ENCODE peak calls at places on chromosomes 11 and 22, in five cellular contexts. One of them, this sample, is unnamed.

GRCh38 chr11:68447015-68447801 is 13.3 kb upstream of the PPP6R3 start:
- DNase-seq in right lobe of liver: peak; percentile 76
- DNase-seq in effector memory CD4-positive, alpha-beta T cell: peak; percentile 64
- DNase-seq in lower lobe of right lung: peak; percentile 85
- DNase-seq in pancreas: peak; percentile 57
- DNase-seq in this sample: peak; percentile 72

GRCh38 chr11:75369846-75370245 is 18.4 kb upstream of the ARRB1 start:
- DNase-seq in right lobe of liver: no peak
- DNase-seq in effector memory CD4-positive, alpha-beta T cell: no peak
- DNase-seq in lower lobe of right lung: no peak
- DNase-seq in pancreas: no peak
- DNase-seq in this sample: no peak

GRCh38 chr11:29251738-29252137 is 765.1 kb downstream of the KCNA4 start:
- DNase-seq in right lobe of liver: no peak
- DNase-seq in effector memory CD4-positive, alpha-beta T cell: no peak
- DNase-seq in lower lobe of right lung: no peak
- DNase-seq in pancreas: no peak
- DNase-seq in this sample: no peak

GRCh38 chr11:77560605-77561004 is 29.1 kb upstream of the AQP11 start:
- DNase-seq in right lobe of liver: no peak
- DNase-seq in effector memory CD4-positive, alpha-beta T cell: no peak
- DNase-seq in lower lobe of right lung: no peak
- DNase-seq in pancreas: no peak
- DNase-seq in this sample: no peak

GRCh38 chr11:6598555-6598954 is 4.9 kb downstream of the RRP8 start:
- DNase-seq in right lobe of liver: peak; percentile 74
- DNase-seq in effector memory CD4-positive, alpha-beta T cell: no peak
- DNase-seq in lower lobe of right lung: no peak
- DNase-seq in pancreas: no peak
- DNase-seq in this sample: no peak

GRCh38 chr11:78083036-78083435 is 3.4 kb upstream of the NDUFC2 start:
- DNase-seq in right lobe of liver: no peak
- DNase-seq in effector memory CD4-positive, alpha-beta T cell: no peak
- DNase-seq in lower lobe of right lung: no peak
- DNase-seq in pancreas: no peak
- DNase-seq in this sample: no peak

GRCh38 chr22:30219668-30220278 is 26.8 kb downstream of the LIF start:
- DNase-seq in right lobe of liver: no peak
- DNase-seq in effector memory CD4-positive, alpha-beta T cell: no peak
- DNase-seq in lower lobe of right lung: no peak
- DNase-seq in pancreas: no peak
- DNase-seq in this sample: no peak

GRCh38 chr11:59918494-59918893 is 19.7 kb upstream of the OOSP1 start:
- DNase-seq in right lobe of liver: no peak
- DNase-seq in effector memory CD4-positive, alpha-beta T cell: no peak
- DNase-seq in lower lobe of right lung: no peak
- DNase-seq in pancreas: no peak
- DNase-seq in this sample: no peak

GRCh38 chr11:35235944-35236666 is 97.1 kb downstream of the CD44 start:
- DNase-seq in right lobe of liver: no peak
- DNase-seq in effector memory CD4-positive, alpha-beta T cell: peak; percentile 64
- DNase-seq in lower lobe of right lung: no peak
- DNase-seq in pancreas: peak; percentile 93
- DNase-seq in this sample: peak; percentile 24

GRCh38 chr11:92259861-92260260 is 35.2 kb downstream of the FAT3 start:
- DNase-seq in right lobe of liver: no peak
- DNase-seq in effector memory CD4-positive, alpha-beta T cell: no peak
- DNase-seq in lower lobe of right lung: no peak
- DNase-seq in pancreas: no peak
- DNase-seq in this sample: no peak

GRCh38 chr22:21030032-21030431 is 2.3 kb downstream of the SLC7A4 start:
- DNase-seq in right lobe of liver: no peak
- DNase-seq in effector memory CD4-positive, alpha-beta T cell: no peak
- DNase-seq in lower lobe of right lung: no peak
- DNase-seq in pancreas: no peak
- DNase-seq in this sample: no peak

GRCh38 chr11:12156301-12157140 is 46.1 kb downstream of the MICAL2 start:
- DNase-seq in right lobe of liver: no peak
- DNase-seq in effector memory CD4-positive, alpha-beta T cell: no peak
- DNase-seq in lower lobe of right lung: no peak
- DNase-seq in pancreas: no peak
- DNase-seq in this sample: no peak

GRCh38 chr22:49853981-49854791 is 542 bp downstream of the ZBED4 start:
- DNase-seq in right lobe of liver: peak; percentile 55
- DNase-seq in effector memory CD4-positive, alpha-beta T cell: no peak
- DNase-seq in lower lobe of right lung: peak; percentile 65
- DNase-seq in pancreas: peak; percentile 42
- DNase-seq in this sample: peak; percentile 67

GRCh38 chr11:46120711-46121327 is 435 bp downstream of the PHF21A start:
- DNase-seq in right lobe of liver: peak; percentile 56
- DNase-seq in effector memory CD4-positive, alpha-beta T cell: no peak
- DNase-seq in lower lobe of right lung: peak; percentile 46
- DNase-seq in pancreas: peak; percentile 44
- DNase-seq in this sample: peak; percentile 66

GRCh38 chr11:2737876-2738275 is 38.1 kb upstream of the KCNQ1OT1 start:
- DNase-seq in right lobe of liver: no peak
- DNase-seq in effector memory CD4-positive, alpha-beta T cell: no peak
- DNase-seq in lower lobe of right lung: no peak
- DNase-seq in pancreas: no peak
- DNase-seq in this sample: peak; percentile 72

GRCh38 chr11:78365381-78365792 is 52.2 kb downstream of the GAB2 start:
- DNase-seq in right lobe of liver: no peak
- DNase-seq in effector memory CD4-positive, alpha-beta T cell: no peak
- DNase-seq in lower lobe of right lung: peak; percentile 45
- DNase-seq in pancreas: no peak
- DNase-seq in this sample: no peak

GRCh38 chr11:71410363-71410966 is 37.7 kb downstream of the DHCR7 start:
- DNase-seq in right lobe of liver: no peak
- DNase-seq in effector memory CD4-positive, alpha-beta T cell: no peak
- DNase-seq in lower lobe of right lung: no peak
- DNase-seq in pancreas: no peak
- DNase-seq in this sample: no peak

GRCh38 chr22:35459423-35459894 is 59.5 kb downstream of the MCM5 start:
- DNase-seq in right lobe of liver: no peak
- DNase-seq in effector memory CD4-positive, alpha-beta T cell: no peak
- DNase-seq in lower lobe of right lung: no peak
- DNase-seq in pancreas: no peak
- DNase-seq in this sample: no peak

GRCh38 chr22:46934746-46935491 is 172.5 kb downstream of the TBC1D22A start:
- DNase-seq in right lobe of liver: no peak
- DNase-seq in effector memory CD4-positive, alpha-beta T cell: no peak
- DNase-seq in lower lobe of right lung: no peak
- DNase-seq in pancreas: peak; percentile 42
- DNase-seq in this sample: no peak

GRCh38 chr22:31192513-31192912 is 19.6 kb upstream of the LIMK2 start:
- DNase-seq in right lobe of liver: no peak
- DNase-seq in effector memory CD4-positive, alpha-beta T cell: no peak
- DNase-seq in lower lobe of right lung: no peak
- DNase-seq in pancreas: no peak
- DNase-seq in this sample: peak; percentile 11

GRCh38 chr11:108871152-108871551 is 206.3 kb downstream of the DDX10 start:
- DNase-seq in right lobe of liver: no peak
- DNase-seq in effector memory CD4-positive, alpha-beta T cell: no peak
- DNase-seq in lower lobe of right lung: no peak
- DNase-seq in pancreas: no peak
- DNase-seq in this sample: peak; percentile 46

DNA sequence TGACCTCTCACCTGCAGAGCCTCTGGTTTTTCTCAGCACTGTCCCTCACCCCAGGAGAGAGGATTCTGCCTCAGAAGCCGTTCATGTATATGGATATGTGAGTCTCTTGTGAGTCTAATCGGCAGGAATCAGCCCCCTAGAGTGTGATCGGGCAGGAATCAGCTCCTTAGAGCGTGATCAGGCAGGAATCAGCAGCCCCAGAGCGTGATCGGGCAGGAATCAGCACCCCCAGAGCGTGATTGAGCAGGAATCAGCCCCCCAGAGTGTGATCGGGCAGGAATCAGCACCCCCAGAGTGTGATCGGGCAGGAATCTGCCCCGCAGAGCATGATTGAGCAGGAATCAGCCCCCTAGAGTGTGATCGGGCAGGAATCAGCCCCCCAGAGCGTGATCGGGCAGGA is 80.0 kb upstream of the EIF3D start:
- DNase-seq in right lobe of liver: no peak
- DNase-seq in effector memory CD4-positive, alpha-beta T cell: no peak
- DNase-seq in lower lobe of right lung: no peak
- DNase-seq in pancreas: no peak
- DNase-seq in this sample: peak; percentile 7
- H3K27me3 ChIP-seq in right lobe of liver: no peaks in the 10 kb centered on the region
- H3K27me3 ChIP-seq in effector memory CD4-positive, alpha-beta T cell: peaks cover 17% of the 10 kb centered on the region
- H3K27me3 ChIP-seq in lower lobe of right lung: peaks cover 48% of the 10 kb centered on the region
- H3K27me3 ChIP-seq in pancreas: no peaks in the 10 kb centered on the region
- H3K27me3 ChIP-seq in this sample: no peaks in the 10 kb centered on the region

GRCh38 chr22:36741968-36742367 is 34.0 kb downstream of the IFT27 start:
- DNase-seq in right lobe of liver: peak; percentile 14
- DNase-seq in effector memory CD4-positive, alpha-beta T cell: no peak
- DNase-seq in lower lobe of right lung: no peak
- DNase-seq in pancreas: no peak
- DNase-seq in this sample: peak; percentile 13

GRCh38 chr22:36744413-36744765 is 31.5 kb downstream of the IFT27 start:
- DNase-seq in right lobe of liver: no peak
- DNase-seq in effector memory CD4-positive, alpha-beta T cell: no peak
- DNase-seq in lower lobe of right lung: no peak
- DNase-seq in pancreas: no peak
- DNase-seq in this sample: no peak

GRCh38 chr22:36743591-36744412 is 32.1 kb downstream of the IFT27 start:
- DNase-seq in right lobe of liver: no peak
- DNase-seq in effector memory CD4-positive, alpha-beta T cell: no peak
- DNase-seq in lower lobe of right lung: no peak
- DNase-seq in pancreas: no peak
- DNase-seq in this sample: no peak

GRCh38 chr22:36741204-36741793 is 34.6 kb downstream of the IFT27 start:
- DNase-seq in right lobe of liver: no peak
- DNase-seq in effector memory CD4-positive, alpha-beta T cell: no peak
- DNase-seq in lower lobe of right lung: no peak
- DNase-seq in pancreas: no peak
- DNase-seq in this sample: peak; percentile 9

GRCh38 chr22:36743011-36743410 is 32.9 kb downstream of the IFT27 start:
- DNase-seq in right lobe of liver: no peak
- DNase-seq in effector memory CD4-positive, alpha-beta T cell: no peak
- DNase-seq in lower lobe of right lung: no peak
- DNase-seq in pancreas: no peak
- DNase-seq in this sample: no peak
- H3K27me3 ChIP-seq in right lobe of liver: no peaks in the 10 kb centered on the region
- H3K27me3 ChIP-seq in effector memory CD4-positive, alpha-beta T cell: peaks cover 3% of the 10 kb centered on the region
- H3K27me3 ChIP-seq in lower lobe of right lung: peaks cover 31% of the 10 kb centered on the region
- H3K27me3 ChIP-seq in pancreas: no peaks in the 10 kb centered on the region
- H3K27me3 ChIP-seq in this sample: no peaks in the 10 kb centered on the region

GRCh38 chr11:117391181-117391580 is 63.5 kb downstream of the CEP164 start:
- DNase-seq in right lobe of liver: no peak
- DNase-seq in effector memory CD4-positive, alpha-beta T cell: no peak
- DNase-seq in lower lobe of right lung: no peak
- DNase-seq in pancreas: no peak
- DNase-seq in this sample: no peak
- H3K27me3 ChIP-seq in right lobe of liver: no peaks in the 10 kb centered on the region
- H3K27me3 ChIP-seq in effector memory CD4-positive, alpha-beta T cell: no peaks in the 10 kb centered on the region
- H3K27me3 ChIP-seq in lower lobe of right lung: no peaks in the 10 kb centered on the region
- H3K27me3 ChIP-seq in pancreas: no peaks in the 10 kb centered on the region
- H3K27me3 ChIP-seq in this sample: no peaks in the 10 kb centered on the region

DNA sequence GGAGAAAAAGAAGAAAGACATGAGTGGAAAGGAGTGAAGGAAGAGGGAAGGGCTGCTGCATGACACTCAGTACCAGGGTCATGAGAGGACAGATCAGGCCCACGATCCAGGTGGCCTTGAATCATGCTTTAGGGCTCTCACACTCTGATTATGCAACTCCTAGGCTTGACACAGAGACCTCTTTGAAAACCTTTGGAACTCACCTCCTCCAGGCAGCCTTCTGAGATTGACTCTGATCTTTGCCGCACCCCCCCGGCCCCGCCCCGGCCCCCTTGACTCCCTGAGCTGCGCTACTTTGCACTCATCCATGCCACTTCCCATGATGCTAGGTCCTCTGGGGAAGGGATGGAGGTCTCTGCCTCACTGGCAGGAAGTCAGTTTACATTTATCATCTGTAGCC is 10.7 kb downstream of the PTPN5 start:
- DNase-seq in right lobe of liver: no peak
- DNase-seq in effector memory CD4-positive, alpha-beta T cell: no peak
- DNase-seq in lower lobe of right lung: no peak
- DNase-seq in pancreas: no peak
- DNase-seq in this sample: no peak
- H3K27me3 ChIP-seq in right lobe of liver: no peaks in the 10 kb centered on the region
- H3K27me3 ChIP-seq in effector memory CD4-positive, alpha-beta T cell: no peaks in the 10 kb centered on the region
- H3K27me3 ChIP-seq in lower lobe of right lung: no peaks in the 10 kb centered on the region
- H3K27me3 ChIP-seq in pancreas: no peaks in the 10 kb centered on the region
- H3K27me3 ChIP-seq in this sample: no peaks in the 10 kb centered on the region

DNA sequence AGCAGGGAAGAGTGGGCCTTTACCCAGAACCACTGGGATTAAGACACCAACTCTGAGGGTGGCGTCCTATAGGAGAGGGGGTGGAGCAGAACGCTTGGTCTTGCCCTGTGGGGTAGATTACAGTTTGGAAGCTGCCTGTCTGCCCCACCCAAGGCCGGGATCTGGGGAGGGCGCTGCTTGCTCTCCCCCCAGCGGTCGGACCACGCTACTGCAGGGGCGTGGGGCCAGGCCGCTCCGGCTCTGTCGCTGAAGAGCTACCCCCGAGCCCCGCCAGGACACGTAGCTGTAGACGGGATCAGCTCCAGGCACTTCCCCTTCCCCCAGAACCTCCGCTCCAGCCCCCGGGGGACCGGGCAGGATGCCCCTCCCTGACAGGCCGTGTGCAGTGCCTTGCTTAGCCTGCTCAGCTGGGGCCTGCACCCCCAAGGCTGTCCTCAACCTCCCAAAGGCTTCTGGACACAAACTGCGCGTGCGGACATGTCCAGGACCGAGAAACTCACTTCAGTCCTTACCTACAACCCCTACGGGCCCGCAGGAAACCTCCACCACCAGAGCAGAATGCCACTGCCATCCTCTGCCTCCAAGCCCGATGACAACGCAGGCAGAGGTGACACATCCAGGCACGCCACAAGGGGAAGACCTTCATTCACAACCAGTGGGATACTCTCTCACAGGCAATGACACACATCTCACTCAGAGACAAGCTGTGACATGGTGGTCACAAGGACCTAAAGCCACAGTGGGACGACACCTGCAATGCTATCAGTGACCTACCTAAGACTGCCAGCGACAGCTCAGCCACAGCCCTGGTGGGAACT is 3.6 kb downstream of the AHNAK start:
- DNase-seq in right lobe of liver: peak; percentile 76
- DNase-seq in effector memory CD4-positive, alpha-beta T cell: peak; percentile 68
- DNase-seq in lower lobe of right lung: peak; percentile 85
- DNase-seq in pancreas: no peak
- DNase-seq in this sample: peak; percentile 88
- H3K27me3 ChIP-seq in right lobe of liver: no peaks in the 10 kb centered on the region
- H3K27me3 ChIP-seq in effector memory CD4-positive, alpha-beta T cell: no peaks in the 10 kb centered on the region
- H3K27me3 ChIP-seq in lower lobe of right lung: no peaks in the 10 kb centered on the region
- H3K27me3 ChIP-seq in pancreas: no peaks in the 10 kb centered on the region
- H3K27me3 ChIP-seq in this sample: no peaks in the 10 kb centered on the region

This sample was measured in Peyer's patch.